ENCODE peak calls at places on chromosomes 6 and 20, in eight cellular contexts. I is MCF 10A, H is fibroblast of mammary gland, M is IMR-90, P is HCT116, R is endothelial cell, Y is NB4, G is lower leg skin. T is an unnamed sample.

GRCh38 chr6:18330548-18331066 is 56.5 kb upstream of the RNF144B start:
- DNase-seq in H (no peak), M (no peak), R (no peak), I (no peak), P (no peak), Y (no peak), G (no peak), T (no peak)

GRCh38 chr20:62898970-62899632 is 27.2 kb downstream of the DIDO1 start:
- DNase-seq in M (no peak), I (no peak), G (no peak), P (no peak), H (no peak), Y (no peak), R (no peak), T (peak; percentile 73)

GRCh38 chr6:5084192-5084786 is 852 bp upstream of the PPP1R3G start:
- DNase-seq in I (no peak), Y (no peak), M (no peak), R (peak; percentile 21), G (peak; percentile 90), P (no peak), H (peak; percentile 7), T (peak; percentile 79)

GRCh38 chr6:1094306-1094705 is 217.6 kb upstream of the FOXQ1 start:
- DNase-seq in Y (no peak), G (peak; percentile 17), R (no peak), P (no peak), M (peak; percentile 79), H (peak; percentile 62), I (no peak), T (no peak)

GRCh38 chr6:40210628-40211056 is 276.4 kb upstream of the MOCS1 start:
- DNase-seq in P (no peak), M (no peak), Y (no peak), H (no peak), R (no peak), I (no peak), G (no peak), T (no peak)

GRCh38 chr20:33733654-33734576 is 2.1 kb downstream of the ZNF341 start:
- DNase-seq in Y (peak; percentile 87), M (peak; percentile 64), R (no peak), I (peak; percentile 68), P (no peak), G (no peak), H (peak; percentile 72), T (peak; percentile 51)

GRCh38 chr20:20271277-20271676 is 96.6 kb upstream of the INSM1 start:
- DNase-seq in M (no peak), H (no peak), I (no peak), Y (no peak), R (no peak), P (no peak), G (no peak), T (no peak)

GRCh38 chr20:10659651-10660601 is 13.9 kb downstream of the JAG1 start:
- DNase-seq in H (no peak), I (peak; percentile 49), M (no peak), Y (no peak), G (peak; percentile 54), R (no peak), P (no peak), T (no peak)

GRCh38 chr6:145266432-145267075 is 468.8 kb downstream of the EPM2A start:
- DNase-seq in G (no peak), R (no peak), Y (no peak), P (no peak), H (no peak), M (no peak), I (no peak), T (no peak)

GRCh38 chr20:4108495-4109306 is 93.3 kb upstream of the RNF24 start:
- DNase-seq in R (peak; percentile 62), G (no peak), I (peak; percentile 88), Y (peak; percentile 92), H (peak; percentile 86), P (peak; percentile 83), M (peak; percentile 88), T (peak; percentile 83)

GRCh38 chr6:21947751-21948386 is 349.0 kb downstream of the PRL start:
- DNase-seq in R (peak; percentile 20), Y (no peak), H (no peak), M (peak; percentile 62), P (no peak), G (no peak), I (no peak), T (no peak)

GRCh38 chr20:52761867-52762266 is 210.3 kb upstream of the TSHZ2 start:
- DNase-seq in Y (no peak), R (no peak), I (no peak), M (no peak), P (no peak), G (no peak), H (peak; percentile 2), T (no peak)

GRCh38 chr20:62500237-62500864 is 24.6 kb upstream of the GATA5 start:
- DNase-seq in I (peak; percentile 63), H (peak; percentile 42), Y (peak; percentile 79), P (peak; percentile 21), G (peak; percentile 95), M (peak; percentile 20), R (peak; percentile 89), T (peak; percentile 89)

GRCh38 chr20:54680872-54681297 is 205.5 kb downstream of the DOK5 start:
- DNase-seq in M (peak; percentile 35), I (peak; percentile 52), G (no peak), H (peak; percentile 47), Y (peak; percentile 55), P (peak; percentile 15), R (peak; percentile 39), T (peak; percentile 17)

GRCh38 chr6:26501482-26501986 is 1.4 kb downstream of the BTN1A1 start:
- DNase-seq in P (no peak), H (peak; percentile 10), I (no peak), R (peak; percentile 30), M (peak; percentile 25), Y (no peak), G (peak; percentile 88), T (no peak)

GRCh38 chr6:114315841-114316595 is 26.8 kb downstream of the HS3ST5 start:
- DNase-seq in Y (no peak), G (no peak), R (no peak), H (no peak), I (no peak), P (no peak), M (no peak), T (no peak)

GRCh38 chr20:49821850-49822249 is 9.2 kb downstream of the SLC9A8 start:
- DNase-seq in Y (no peak), H (peak; percentile 53), R (no peak), P (no peak), M (peak; percentile 71), I (peak; percentile 59), G (no peak), T (no peak)

GRCh38 chr6:139699335-139699734 is 324.9 kb upstream of the CITED2 start:
- DNase-seq in P (no peak), H (peak; percentile 93), M (peak; percentile 65), R (no peak), Y (peak; percentile 50), I (peak; percentile 80), G (no peak), T (no peak)

GRCh38 chr6:8006208-8006607 is 58.0 kb downstream of the BLOC1S5 start:
- DNase-seq in P (peak; percentile 27), G (no peak), I (peak; percentile 49), R (no peak), Y (peak; percentile 61), H (peak; percentile 47), M (peak; percentile 51), T (peak; percentile 42)

DNA sequence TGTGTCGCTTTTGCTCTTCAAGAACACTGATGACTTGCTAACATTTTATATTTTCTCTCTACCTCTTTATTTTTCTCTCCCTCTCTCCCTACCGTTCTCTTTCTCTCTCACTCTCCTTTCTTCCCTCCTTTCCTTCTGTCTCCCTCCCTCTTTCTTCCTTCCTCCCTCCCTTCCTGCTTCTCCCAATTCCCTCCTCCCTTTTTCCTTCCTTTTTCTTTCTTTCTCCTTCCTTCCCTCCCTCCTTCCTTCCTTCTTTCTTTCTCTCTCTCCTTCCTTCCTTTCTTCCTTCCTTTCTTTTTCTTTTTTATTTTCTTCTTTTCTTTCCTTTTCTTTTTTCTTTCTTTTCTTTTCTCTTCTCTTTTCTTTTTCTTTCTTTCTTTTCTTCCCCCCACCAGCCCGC is 1066.1 kb downstream of the KIF16B start:
- DNase-seq in H (no peak), R (no peak), P (no peak), M (no peak), G (no peak), I (no peak), Y (no peak), T (no peak)
- TF ChIP-seq CTCF in H (no peak), R (no peak), P (no peak), M (no peak), G (no peak), I (no peak), Y (no peak), T (no peak)

DNA sequence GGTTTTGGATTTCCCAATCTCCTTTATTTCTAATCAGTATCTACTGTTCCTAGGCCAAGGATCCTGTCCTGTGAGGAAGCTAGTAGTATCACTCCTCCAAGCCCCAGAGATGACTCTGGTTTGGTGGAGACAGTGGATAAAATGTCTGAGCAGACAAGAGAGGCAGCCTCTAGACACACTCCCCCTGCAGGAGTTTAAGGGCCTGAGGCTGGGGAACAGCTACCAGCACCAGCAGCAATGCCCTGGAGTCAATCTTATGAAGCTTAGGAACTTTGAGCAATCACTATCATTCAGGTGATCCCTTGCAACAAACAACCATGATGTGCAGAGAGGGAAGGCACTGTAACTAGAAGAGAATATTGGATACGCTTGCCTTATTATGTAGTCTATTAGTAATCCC is 384.7 kb upstream of the ID4 start:
- DNase-seq in P (no peak), I (no peak), Y (no peak), R (no peak), H (no peak), G (no peak), M (no peak), T (no peak)
- TF ChIP-seq CTCF in P (peak; percentile 21), I (no peak), Y (no peak), R (no peak), H (peak; percentile 7), G (no peak), M (no peak), T (no peak)

DNA sequence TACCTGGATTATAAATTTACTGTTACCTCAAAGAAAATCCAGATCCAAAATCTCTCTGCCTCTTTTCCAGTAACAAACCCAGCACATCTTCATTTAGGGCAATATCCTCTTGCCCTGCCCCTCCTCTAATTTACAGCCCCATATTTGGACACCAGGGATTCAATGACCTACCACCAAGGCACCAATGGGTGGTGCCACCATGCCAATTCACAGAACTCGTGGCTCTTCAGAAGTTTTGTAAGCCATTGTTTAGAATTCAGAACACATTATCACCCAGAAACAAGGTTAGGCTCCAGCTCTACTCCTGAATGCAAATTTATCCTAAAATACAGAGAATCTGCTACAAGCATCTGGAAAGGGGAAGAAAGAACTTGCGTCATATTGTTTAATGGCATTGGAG is 67.8 kb upstream of the SASH1 start:
- DNase-seq in I (no peak), H (no peak), G (no peak), Y (no peak), M (no peak), R (no peak), P (no peak), T (no peak)
- TF ChIP-seq CTCF in I (no peak), H (no peak), G (no peak), Y (no peak), M (no peak), R (no peak), P (no peak), T (no peak)

DNA sequence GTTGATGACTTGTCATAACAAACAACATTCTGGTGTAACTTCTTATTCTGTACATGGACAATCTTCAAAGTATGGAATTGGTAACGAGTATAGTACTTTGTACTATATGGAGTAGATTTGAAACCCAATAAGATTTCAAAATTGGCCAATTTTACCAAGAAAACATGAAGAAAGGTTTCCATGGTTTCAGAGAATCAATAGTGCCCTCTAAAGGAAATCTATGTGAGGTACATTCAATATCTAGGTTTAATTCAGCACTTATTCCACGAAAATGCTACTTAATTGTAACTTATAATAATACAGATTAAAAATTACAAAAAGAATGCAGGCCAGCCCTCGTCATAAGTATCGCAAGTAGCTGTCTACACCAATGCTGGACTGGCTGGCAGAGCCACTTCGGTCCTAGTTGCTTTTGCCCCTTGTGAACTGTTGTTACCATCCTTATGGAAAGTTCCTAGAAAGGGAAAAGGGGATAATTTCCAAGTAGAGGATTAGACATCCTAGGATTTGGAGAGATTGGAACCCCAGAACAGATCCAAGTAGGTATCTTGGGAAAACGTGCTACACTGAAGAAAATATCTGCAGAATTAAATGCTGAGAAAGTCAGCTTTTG is 70.9 kb downstream of the LCA5 start:
- DNase-seq in P (peak; percentile 10), M (peak; percentile 39), I (peak; percentile 48), R (no peak), Y (peak; percentile 35), G (no peak), H (peak; percentile 56), T (peak; percentile 33)
- TF ChIP-seq CTCF in P (peak; percentile 53), M (peak; percentile 58), I (peak; percentile 56), R (peak; percentile 74), Y (peak; percentile 2), G (no peak), H (peak; percentile 65), T (no peak)